ENCODE peak calls at places on chromosomes 2 and 18, in nine cellular contexts. One of them, this sample, is unnamed.

GRCh38 chr2:33526132-33526531 is 49.7 kb downstream of the RASGRP3 start:
- DNase-seq in DND-41: no peak
- DNase-seq in RWPE2: no peak
- DNase-seq in fibroblast of lung: peak; percentile 68
- DNase-seq in stomach: no peak
- DNase-seq in heart right ventricle: no peak
- DNase-seq in endothelial cell of umbilical vein: peak; percentile 50
- DNase-seq in lower lobe of right lung: no peak
- DNase-seq in psoas muscle: no peak
- DNase-seq in this sample: no peak

GRCh38 chr18:46732201-46732600 is 24.7 kb downstream of the ST8SIA5 start:
- DNase-seq in DND-41: no peak
- DNase-seq in RWPE2: no peak
- DNase-seq in fibroblast of lung: no peak
- DNase-seq in stomach: no peak
- DNase-seq in heart right ventricle: no peak
- DNase-seq in endothelial cell of umbilical vein: no peak
- DNase-seq in lower lobe of right lung: no peak
- DNase-seq in psoas muscle: no peak
- DNase-seq in this sample: no peak

GRCh38 chr2:99489758-99490087 is at the start of gene REV1:
- DNase-seq in DND-41: no peak
- DNase-seq in RWPE2: no peak
- DNase-seq in fibroblast of lung: no peak
- DNase-seq in stomach: no peak
- DNase-seq in heart right ventricle: no peak
- DNase-seq in endothelial cell of umbilical vein: no peak
- DNase-seq in lower lobe of right lung: no peak
- DNase-seq in psoas muscle: no peak
- DNase-seq in this sample: no peak

GRCh38 chr2:30957591-30957990 is 150.3 kb upstream of the CAPN13 start:
- DNase-seq in DND-41: no peak
- DNase-seq in RWPE2: no peak
- DNase-seq in fibroblast of lung: no peak
- DNase-seq in stomach: no peak
- DNase-seq in heart right ventricle: no peak
- DNase-seq in endothelial cell of umbilical vein: no peak
- DNase-seq in lower lobe of right lung: no peak
- DNase-seq in psoas muscle: no peak
- DNase-seq in this sample: no peak

GRCh38 chr2:146927080-146927714 is 917.6 kb upstream of the ACVR2A start:
- DNase-seq in DND-41: peak; percentile 10
- DNase-seq in RWPE2: no peak
- DNase-seq in fibroblast of lung: peak; percentile 43
- DNase-seq in stomach: peak; percentile 34
- DNase-seq in heart right ventricle: no peak
- DNase-seq in endothelial cell of umbilical vein: peak; percentile 59
- DNase-seq in lower lobe of right lung: peak; percentile 43
- DNase-seq in psoas muscle: peak; percentile 66
- DNase-seq in this sample: peak; percentile 47

GRCh38 chr2:100877555-100877954 is 57.6 kb downstream of the NPAS2 start:
- DNase-seq in DND-41: no peak
- DNase-seq in RWPE2: no peak
- DNase-seq in fibroblast of lung: peak; percentile 63
- DNase-seq in stomach: peak; percentile 22
- DNase-seq in heart right ventricle: no peak
- DNase-seq in endothelial cell of umbilical vein: peak; percentile 48
- DNase-seq in lower lobe of right lung: no peak
- DNase-seq in psoas muscle: no peak
- DNase-seq in this sample: no peak

GRCh38 chr2:191612496-191612895 is 65.4 kb upstream of the NABP1 start:
- DNase-seq in DND-41: no peak
- DNase-seq in RWPE2: no peak
- DNase-seq in fibroblast of lung: peak; percentile 100
- DNase-seq in stomach: no peak
- DNase-seq in heart right ventricle: no peak
- DNase-seq in endothelial cell of umbilical vein: peak; percentile 40
- DNase-seq in lower lobe of right lung: no peak
- DNase-seq in psoas muscle: no peak
- DNase-seq in this sample: no peak

GRCh38 chr2:239129147-239129896 is 271.5 kb downstream of the HDAC4 start:
- DNase-seq in DND-41: no peak
- DNase-seq in RWPE2: no peak
- DNase-seq in fibroblast of lung: peak; percentile 10
- DNase-seq in stomach: no peak
- DNase-seq in heart right ventricle: no peak
- DNase-seq in endothelial cell of umbilical vein: no peak
- DNase-seq in lower lobe of right lung: no peak
- DNase-seq in psoas muscle: peak; percentile 41
- DNase-seq in this sample: no peak

GRCh38 chr18:7579176-7579922 is 12.2 kb downstream of the PTPRM start:
- DNase-seq in DND-41: no peak
- DNase-seq in RWPE2: no peak
- DNase-seq in fibroblast of lung: peak; percentile 27
- DNase-seq in stomach: no peak
- DNase-seq in heart right ventricle: no peak
- DNase-seq in endothelial cell of umbilical vein: no peak
- DNase-seq in lower lobe of right lung: no peak
- DNase-seq in psoas muscle: no peak
- DNase-seq in this sample: no peak

GRCh38 chr2:62364786-62365185 is 141.2 kb downstream of the TMEM17 start:
- DNase-seq in DND-41: no peak
- DNase-seq in RWPE2: no peak
- DNase-seq in fibroblast of lung: no peak
- DNase-seq in stomach: no peak
- DNase-seq in heart right ventricle: no peak
- DNase-seq in endothelial cell of umbilical vein: no peak
- DNase-seq in lower lobe of right lung: no peak
- DNase-seq in psoas muscle: no peak
- DNase-seq in this sample: peak; percentile 33

GRCh38 chr18:34977787-34978532 is 63.3 kb upstream of the MAPRE2 start:
- DNase-seq in DND-41: peak; percentile 68
- DNase-seq in RWPE2: no peak
- DNase-seq in fibroblast of lung: no peak
- DNase-seq in stomach: peak; percentile 65
- DNase-seq in heart right ventricle: peak; percentile 19
- DNase-seq in endothelial cell of umbilical vein: peak; percentile 34
- DNase-seq in lower lobe of right lung: peak; percentile 78
- DNase-seq in psoas muscle: peak; percentile 76
- DNase-seq in this sample: peak; percentile 80

GRCh38 chr18:10017048-10017447 is 103.2 kb downstream of the VAPA start:
- DNase-seq in DND-41: no peak
- DNase-seq in RWPE2: no peak
- DNase-seq in fibroblast of lung: peak; percentile 11
- DNase-seq in stomach: no peak
- DNase-seq in heart right ventricle: no peak
- DNase-seq in endothelial cell of umbilical vein: no peak
- DNase-seq in lower lobe of right lung: no peak
- DNase-seq in psoas muscle: no peak
- DNase-seq in this sample: no peak

GRCh38 chr2:234146087-234146826 is 95.8 kb downstream of the SPP2 start:
- DNase-seq in DND-41: peak; percentile 46
- DNase-seq in RWPE2: no peak
- DNase-seq in fibroblast of lung: peak; percentile 97
- DNase-seq in stomach: no peak
- DNase-seq in heart right ventricle: peak; percentile 9
- DNase-seq in endothelial cell of umbilical vein: peak; percentile 78
- DNase-seq in lower lobe of right lung: no peak
- DNase-seq in psoas muscle: no peak
- DNase-seq in this sample: no peak

GRCh38 chr2:43142921-43143438 is 83.4 kb downstream of the ZFP36L2 start:
- DNase-seq in DND-41: peak; percentile 47
- DNase-seq in RWPE2: no peak
- DNase-seq in fibroblast of lung: no peak
- DNase-seq in stomach: no peak
- DNase-seq in heart right ventricle: no peak
- DNase-seq in endothelial cell of umbilical vein: no peak
- DNase-seq in lower lobe of right lung: no peak
- DNase-seq in psoas muscle: no peak
- DNase-seq in this sample: peak; percentile 60

GRCh38 chr18:9739516-9739915 is 31.4 kb downstream of the RAB31 start:
- DNase-seq in DND-41: no peak
- DNase-seq in RWPE2: no peak
- DNase-seq in fibroblast of lung: no peak
- DNase-seq in stomach: no peak
- DNase-seq in heart right ventricle: no peak
- DNase-seq in endothelial cell of umbilical vein: no peak
- DNase-seq in lower lobe of right lung: no peak
- DNase-seq in psoas muscle: no peak
- DNase-seq in this sample: peak; percentile 35

GRCh38 chr2:235591921-235592320 is 98.1 kb downstream of the AGAP1 start:
- DNase-seq in DND-41: no peak
- DNase-seq in RWPE2: no peak
- DNase-seq in fibroblast of lung: peak; percentile 79
- DNase-seq in stomach: no peak
- DNase-seq in heart right ventricle: no peak
- DNase-seq in endothelial cell of umbilical vein: no peak
- DNase-seq in lower lobe of right lung: no peak
- DNase-seq in psoas muscle: no peak
- DNase-seq in this sample: no peak

GRCh38 chr18:6629635-6630140 is 99.8 kb upstream of the ARHGAP28 start:
- DNase-seq in DND-41: no peak
- DNase-seq in RWPE2: no peak
- DNase-seq in fibroblast of lung: peak; percentile 82
- DNase-seq in stomach: no peak
- DNase-seq in heart right ventricle: no peak
- DNase-seq in endothelial cell of umbilical vein: no peak
- DNase-seq in lower lobe of right lung: no peak
- DNase-seq in psoas muscle: no peak
- DNase-seq in this sample: no peak

GRCh38 chr2:165699931-165700330 is 94.1 kb downstream of the GALNT3 start:
- DNase-seq in DND-41: no peak
- DNase-seq in RWPE2: no peak
- DNase-seq in fibroblast of lung: no peak
- DNase-seq in stomach: no peak
- DNase-seq in heart right ventricle: no peak
- DNase-seq in endothelial cell of umbilical vein: no peak
- DNase-seq in lower lobe of right lung: no peak
- DNase-seq in psoas muscle: no peak
- DNase-seq in this sample: peak; percentile 82

GRCh38 chr2:239246723-239247122 is 154.1 kb downstream of the HDAC4 start:
- DNase-seq in DND-41: no peak
- DNase-seq in RWPE2: no peak
- DNase-seq in fibroblast of lung: no peak
- DNase-seq in stomach: no peak
- DNase-seq in heart right ventricle: no peak
- DNase-seq in endothelial cell of umbilical vein: peak; percentile 6
- DNase-seq in lower lobe of right lung: no peak
- DNase-seq in psoas muscle: peak; percentile 90
- DNase-seq in this sample: no peak

DNA sequence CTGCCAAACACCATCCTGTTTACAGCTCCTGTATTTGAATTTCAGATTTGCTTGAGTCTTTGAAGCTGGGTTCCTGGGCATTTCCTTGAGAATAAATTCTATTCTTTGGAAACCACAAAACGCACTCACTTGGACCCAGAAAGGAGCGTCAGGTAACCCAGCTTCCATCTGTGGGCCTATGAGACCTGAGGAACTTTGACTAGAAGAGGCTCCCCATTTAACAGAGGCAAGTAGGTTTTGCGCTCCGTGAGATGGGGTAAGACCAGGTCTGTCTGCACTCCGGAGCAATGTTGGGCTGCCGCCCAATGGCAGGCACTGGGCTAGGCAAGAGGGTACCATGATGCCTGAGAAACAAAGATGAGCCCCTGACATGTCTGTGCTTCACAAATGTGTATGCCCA is 1.9 kb downstream of the EDAR start:
- DNase-seq in DND-41: no peak
- DNase-seq in RWPE2: no peak
- DNase-seq in fibroblast of lung: no peak
- DNase-seq in stomach: no peak
- DNase-seq in heart right ventricle: no peak
- DNase-seq in endothelial cell of umbilical vein: no peak
- DNase-seq in lower lobe of right lung: no peak
- DNase-seq in psoas muscle: no peak
- DNase-seq in this sample: no peak
- H3K27me3 ChIP-seq in DND-41: peaks cover 3% of the 10 kb centered on the region
- H3K27me3 ChIP-seq in RWPE2: no peaks in the 10 kb centered on the region
- H3K27me3 ChIP-seq in fibroblast of lung: peaks cover 43% of the 10 kb centered on the region
- H3K27me3 ChIP-seq in stomach: no peaks in the 10 kb centered on the region
- H3K27me3 ChIP-seq in heart right ventricle: no peaks in the 10 kb centered on the region
- H3K27me3 ChIP-seq in endothelial cell of umbilical vein: peaks cover 15% of the 10 kb centered on the region
- H3K27me3 ChIP-seq in lower lobe of right lung: peaks cover 13% of the 10 kb centered on the region
- H3K27me3 ChIP-seq in psoas muscle: peaks cover 16% of the 10 kb centered on the region
- H3K27me3 ChIP-seq in this sample: no peaks in the 10 kb centered on the region

GRCh38 chr2:129910446-129911362 is 68.8 kb upstream of the RAB6C start:
- DNase-seq in DND-41: no peak
- DNase-seq in RWPE2: no peak
- DNase-seq in fibroblast of lung: no peak
- DNase-seq in stomach: peak; percentile 21
- DNase-seq in heart right ventricle: no peak
- DNase-seq in endothelial cell of umbilical vein: no peak
- DNase-seq in lower lobe of right lung: no peak
- DNase-seq in psoas muscle: peak; percentile 30
- DNase-seq in this sample: no peak
- H3K27me3 ChIP-seq in DND-41: no peaks in the 10 kb centered on the region
- H3K27me3 ChIP-seq in RWPE2: no peaks in the 10 kb centered on the region
- H3K27me3 ChIP-seq in fibroblast of lung: no peaks in the 10 kb centered on the region
- H3K27me3 ChIP-seq in stomach: no peaks in the 10 kb centered on the region
- H3K27me3 ChIP-seq in heart right ventricle: no peaks in the 10 kb centered on the region
- H3K27me3 ChIP-seq in endothelial cell of umbilical vein: no peaks in the 10 kb centered on the region
- H3K27me3 ChIP-seq in lower lobe of right lung: no peaks in the 10 kb centered on the region
- H3K27me3 ChIP-seq in psoas muscle: no peaks in the 10 kb centered on the region
- H3K27me3 ChIP-seq in this sample: no peaks in the 10 kb centered on the region

GRCh38 chr2:156087875-156088274 is 244.6 kb downstream of the NR4A2 start:
- DNase-seq in DND-41: no peak
- DNase-seq in RWPE2: no peak
- DNase-seq in fibroblast of lung: peak; percentile 74
- DNase-seq in stomach: no peak
- DNase-seq in heart right ventricle: no peak
- DNase-seq in endothelial cell of umbilical vein: no peak
- DNase-seq in lower lobe of right lung: no peak
- DNase-seq in psoas muscle: no peak
- DNase-seq in this sample: no peak

GRCh38 chr2:156088598-156088997 is 243.9 kb downstream of the NR4A2 start:
- DNase-seq in DND-41: no peak
- DNase-seq in RWPE2: no peak
- DNase-seq in fibroblast of lung: peak; percentile 14
- DNase-seq in stomach: no peak
- DNase-seq in heart right ventricle: no peak
- DNase-seq in endothelial cell of umbilical vein: no peak
- DNase-seq in lower lobe of right lung: no peak
- DNase-seq in psoas muscle: no peak
- DNase-seq in this sample: no peak

GRCh38 chr2:156079845-156080244 is 252.7 kb downstream of the NR4A2 start:
- DNase-seq in DND-41: no peak
- DNase-seq in RWPE2: no peak
- DNase-seq in fibroblast of lung: no peak
- DNase-seq in stomach: no peak
- DNase-seq in heart right ventricle: no peak
- DNase-seq in endothelial cell of umbilical vein: no peak
- DNase-seq in lower lobe of right lung: no peak
- DNase-seq in psoas muscle: no peak
- DNase-seq in this sample: no peak

GRCh38 chr2:156083707-156084494 is 248.6 kb downstream of the NR4A2 start:
- DNase-seq in DND-41: no peak
- DNase-seq in RWPE2: peak; percentile 40
- DNase-seq in fibroblast of lung: peak; percentile 34
- DNase-seq in stomach: no peak
- DNase-seq in heart right ventricle: peak; percentile 6
- DNase-seq in endothelial cell of umbilical vein: no peak
- DNase-seq in lower lobe of right lung: no peak
- DNase-seq in psoas muscle: no peak
- DNase-seq in this sample: no peak
- H3K27me3 ChIP-seq in DND-41: no peaks in the 10 kb centered on the region
- H3K27me3 ChIP-seq in RWPE2: no peaks in the 10 kb centered on the region
- H3K27me3 ChIP-seq in fibroblast of lung: no peaks in the 10 kb centered on the region
- H3K27me3 ChIP-seq in stomach: no peaks in the 10 kb centered on the region
- H3K27me3 ChIP-seq in heart right ventricle: no peaks in the 10 kb centered on the region
- H3K27me3 ChIP-seq in endothelial cell of umbilical vein: no peaks in the 10 kb centered on the region
- H3K27me3 ChIP-seq in lower lobe of right lung: no peaks in the 10 kb centered on the region
- H3K27me3 ChIP-seq in psoas muscle: no peaks in the 10 kb centered on the region
- H3K27me3 ChIP-seq in this sample: no peaks in the 10 kb centered on the region

GRCh38 chr2:169302364-169302763 is 60.0 kb downstream of the LRP2 start:
- DNase-seq in DND-41: no peak
- DNase-seq in RWPE2: no peak
- DNase-seq in fibroblast of lung: no peak
- DNase-seq in stomach: no peak
- DNase-seq in heart right ventricle: no peak
- DNase-seq in endothelial cell of umbilical vein: no peak
- DNase-seq in lower lobe of right lung: no peak
- DNase-seq in psoas muscle: no peak
- DNase-seq in this sample: no peak
- H3K27me3 ChIP-seq in DND-41: peaks cover 12% of the 10 kb centered on the region
- H3K27me3 ChIP-seq in RWPE2: peaks cover 10% of the 10 kb centered on the region
- H3K27me3 ChIP-seq in fibroblast of lung: no peaks in the 10 kb centered on the region
- H3K27me3 ChIP-seq in stomach: no peaks in the 10 kb centered on the region
- H3K27me3 ChIP-seq in heart right ventricle: no peaks in the 10 kb centered on the region
- H3K27me3 ChIP-seq in endothelial cell of umbilical vein: no peaks in the 10 kb centered on the region
- H3K27me3 ChIP-seq in lower lobe of right lung: no peaks in the 10 kb centered on the region
- H3K27me3 ChIP-seq in psoas muscle: no peaks in the 10 kb centered on the region
- H3K27me3 ChIP-seq in this sample: no peaks in the 10 kb centered on the region